ENCODE peak calls at places on chromosomes 6 and 20, in eight cellular contexts. F is RWPE1; P is mesendoderm; N is CD4-positive, alpha-beta memory T cell; T is IMR-90; Z is effector memory CD4-positive, alpha-beta T cell; O is adrenal gland; W is cardiac muscle cell. M is an unnamed sample.

GRCh38 chr20:58393299-58393698 is 4.3 kb downstream of the VAPB start:
- DNase-seq in P (no peak), W (no peak), Z (no peak), O (no peak), F (no peak), T (peak; percentile 55), N (no peak), M (no peak)

GRCh38 chr6:7188492-7188891 is 80.7 kb downstream of the RREB1 start:
- DNase-seq in Z (no peak), P (no peak), N (no peak), F (no peak), T (no peak), O (no peak), W (no peak), M (no peak)

GRCh38 chr6:35500782-35501181 is 3.9 kb upstream of the TEAD3 start:
- DNase-seq in O (no peak), N (no peak), F (peak; percentile 32), W (no peak), T (peak; percentile 76), P (peak; percentile 80), Z (no peak), M (no peak)

GRCh38 chr6:33191383-33192104 is 723 bp downstream of the COL11A2 start:
- DNase-seq in W (peak; percentile 60), P (no peak), O (no peak), F (no peak), Z (no peak), T (no peak), N (no peak), M (no peak)

GRCh38 chr6:148203281-148203925 is 139.2 kb upstream of the SASH1 start:
- DNase-seq in N (no peak), T (peak; percentile 98), W (no peak), F (no peak), O (no peak), P (no peak), Z (no peak), M (no peak)

GRCh38 chr20:35721219-35721618 is 20.8 kb downstream of the RBM39 start:
- DNase-seq in P (no peak), N (no peak), O (no peak), F (no peak), T (no peak), W (no peak), Z (no peak), M (no peak)

GRCh38 chr20:47999166-47999565 is 213.9 kb upstream of the SULF2 start:
- DNase-seq in T (no peak), Z (no peak), N (no peak), O (no peak), W (no peak), F (peak; percentile 47), P (no peak), M (no peak)

GRCh38 chr6:12555267-12555666 is 161.3 kb upstream of the PHACTR1 start:
- DNase-seq in Z (no peak), O (no peak), W (no peak), N (no peak), T (peak; percentile 61), F (no peak), P (no peak), M (no peak)

GRCh38 chr6:20126789-20127653 is 85.2 kb downstream of the MBOAT1 start:
- DNase-seq in P (peak; percentile 78), O (peak; percentile 79), Z (peak; percentile 28), F (peak; percentile 63), T (peak; percentile 44), W (peak; percentile 89), N (peak; percentile 31), M (peak; percentile 89)

GRCh38 chr6:27651371-27651732 is 178.4 kb upstream of the ZNF184 start:
- DNase-seq in Z (no peak), T (no peak), N (no peak), O (no peak), P (peak; percentile 85), W (peak; percentile 47), F (no peak), M (no peak)

GRCh38 chr6:133621751-133622150 is 267.2 kb upstream of the TCF21 start:
- DNase-seq in N (no peak), T (peak; percentile 76), P (no peak), W (no peak), O (no peak), Z (no peak), F (no peak), M (no peak)

GRCh38 chr6:94065707-94066337 is 646.5 kb upstream of the EPHA7 start:
- DNase-seq in P (no peak), N (no peak), Z (no peak), T (no peak), O (no peak), F (no peak), W (no peak), M (no peak)

GRCh38 chr6:4828187-4828698 is 52.0 kb downstream of the CDYL start:
- DNase-seq in Z (no peak), T (no peak), P (no peak), O (no peak), N (no peak), F (no peak), W (no peak), M (no peak)

GRCh38 chr6:14165091-14165490 is 47.5 kb downstream of the CD83 start:
- DNase-seq in Z (no peak), O (no peak), W (no peak), N (no peak), F (peak; percentile 17), T (peak; percentile 71), P (no peak), M (no peak)

GRCh38 chr6:137958809-137959565 is 91.9 kb downstream of the TNFAIP3 start:
- DNase-seq in Z (no peak), P (no peak), F (no peak), N (no peak), W (no peak), T (no peak), O (no peak), M (no peak)

GRCh38 chr20:16476032-16476431 is 97.2 kb downstream of the KIF16B start:
- DNase-seq in Z (no peak), N (peak; percentile 13), O (no peak), P (peak; percentile 58), T (peak; percentile 62), F (peak; percentile 38), W (peak; percentile 41), M (no peak)

GRCh38 chr6:104859225-104860146 is at the start of gene HACE1:
- DNase-seq in Z (peak; percentile 77), W (peak; percentile 94), P (peak; percentile 96), F (peak; percentile 83), T (peak; percentile 83), N (peak; percentile 89), O (peak; percentile 93), M (peak; percentile 97)
- H3K27ac ChIP-seq in Z (peak within 1 kb of the TSS; percentile 52), W (no peak within 1 kb of the TSS), P (peak within 1 kb of the TSS; percentile 68), F (peak within 1 kb of the TSS; percentile 75), T (peak within 1 kb of the TSS; percentile 33), N (peak within 1 kb of the TSS; percentile 38), O (peak within 1 kb of the TSS; percentile 76), M (peak within 1 kb of the TSS; percentile 43)

GRCh38 chr6:91437295-91437694 is 850.4 kb upstream of the MAP3K7 start:
- DNase-seq in F (no peak), N (no peak), T (no peak), P (peak; percentile 9), Z (no peak), W (no peak), O (no peak), M (no peak)
- H3K27ac ChIP-seq in F (no peak overlapping the region), N (no peak overlapping the region), T (peak overlapping the region; percentile 70), P (no peak overlapping the region), Z (no peak overlapping the region), W (no peak overlapping the region), O (no peak overlapping the region), M (no peak overlapping the region)

GRCh38 chr20:51541189-51542032 is 1.1 kb downstream of the NFATC2 start:
- DNase-seq in O (peak; percentile 87), W (peak; percentile 95), T (peak; percentile 22), P (peak; percentile 81), N (peak; percentile 94), F (no peak), Z (peak; percentile 81), M (peak; percentile 89)

GRCh38 chr20:51540585-51540984 is 1.9 kb downstream of the NFATC2 start:
- DNase-seq in Z (no peak), T (no peak), W (no peak), F (no peak), N (no peak), O (no peak), P (no peak), M (no peak)

GRCh38 chr20:51542894-51543788 is 622 bp upstream of the NFATC2 start:
- DNase-seq in Z (no peak), T (no peak), P (no peak), W (no peak), F (no peak), N (no peak), O (no peak), M (peak; percentile 81)

GRCh38 chr20:51545515-51545914 is 3.0 kb upstream of the NFATC2 start:
- DNase-seq in N (no peak), Z (no peak), O (no peak), W (no peak), F (no peak), T (no peak), P (no peak), M (no peak)

DNA sequence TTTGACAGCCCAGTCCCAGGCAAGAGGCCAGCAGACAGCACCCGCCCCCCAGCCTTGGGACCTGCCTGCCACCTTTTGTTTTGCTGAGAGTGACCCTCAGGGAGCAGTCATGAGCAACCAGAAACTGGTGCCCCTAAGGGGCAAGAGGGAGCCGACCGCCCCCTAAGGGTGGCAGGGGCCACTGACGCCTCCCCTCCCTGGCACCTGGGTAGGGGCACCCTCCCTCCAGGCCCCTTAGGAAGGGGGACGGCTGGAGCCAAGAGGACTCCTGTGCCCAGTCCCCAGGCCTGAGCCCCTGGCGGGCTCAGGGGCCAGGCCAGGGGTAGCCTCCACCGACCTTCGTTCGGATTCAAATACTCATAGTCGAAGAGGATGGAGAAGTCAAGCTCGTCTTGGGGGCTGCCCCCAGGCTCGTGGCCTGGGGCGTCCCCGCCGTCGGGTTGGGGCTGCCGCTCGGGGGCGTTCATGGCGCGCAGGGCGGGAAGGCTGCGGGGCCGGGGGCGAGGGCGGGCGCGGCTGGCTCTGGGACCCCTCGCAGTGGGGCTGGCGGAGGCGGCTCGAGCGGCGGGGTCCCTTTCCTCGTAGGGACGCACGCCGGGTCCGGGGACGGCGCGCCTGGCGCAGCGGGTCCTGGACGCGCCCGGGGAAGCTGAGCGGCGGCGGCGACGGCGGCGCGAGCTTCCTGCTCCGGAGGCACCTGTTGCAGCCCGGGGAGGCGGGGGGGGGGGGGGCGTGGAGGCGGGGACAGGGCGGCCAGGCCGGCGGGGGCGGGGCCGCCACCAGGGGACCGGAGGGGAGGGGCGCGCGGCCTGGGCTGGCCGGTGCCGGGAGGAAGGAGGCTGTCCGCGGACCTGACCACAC is at the start of gene NFATC2:
- DNase-seq in N (peak; percentile 62), W (peak; percentile 80), Z (peak; percentile 50), T (no peak), P (peak; percentile 65), O (no peak), F (peak; percentile 54), M (peak; percentile 92)
- H3K27ac ChIP-seq in N (peak within 1 kb of the TSS; percentile 98), W (peak within 1 kb of the TSS; percentile 87), Z (peak within 1 kb of the TSS; percentile 99), T (no peak within 1 kb of the TSS), P (no peak within 1 kb of the TSS), O (peak within 1 kb of the TSS; percentile 72), F (no peak within 1 kb of the TSS), M (peak within 1 kb of the TSS; percentile 91)

DNA sequence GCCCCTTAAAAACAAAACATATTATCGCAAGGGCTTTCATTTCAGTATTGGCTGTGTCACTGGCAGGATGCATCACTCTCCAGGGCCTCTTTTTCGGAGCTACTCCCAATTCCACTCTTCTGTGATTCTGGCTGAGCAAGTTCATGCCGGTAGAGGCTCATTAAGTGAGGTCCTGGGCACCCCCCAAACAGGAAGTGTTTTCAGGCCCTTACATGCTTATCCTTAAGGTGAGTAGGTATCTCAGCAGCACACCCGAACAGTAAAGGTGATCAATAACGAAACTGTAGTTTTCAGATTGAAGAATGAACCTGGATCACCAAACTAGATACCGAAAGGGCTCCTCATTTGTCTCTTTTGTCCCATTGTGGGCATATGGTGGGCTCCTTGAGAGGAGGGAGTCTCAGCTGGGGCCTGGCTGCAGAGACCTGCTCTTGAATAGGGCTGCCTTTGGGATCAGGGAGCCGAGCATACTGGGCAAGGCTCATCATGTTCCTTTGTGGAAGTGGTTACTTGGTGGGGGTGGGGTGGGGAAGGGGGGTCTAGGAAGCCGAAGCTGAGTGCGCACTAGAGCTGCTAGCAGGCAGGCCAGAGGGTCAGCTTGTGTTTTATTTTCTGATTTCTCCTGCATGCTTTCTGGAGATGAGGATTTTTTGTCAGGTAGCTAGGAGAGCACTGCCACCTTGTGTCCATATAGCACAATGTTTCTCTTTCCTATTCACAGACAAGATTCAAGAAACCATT is 65.2 kb downstream of the CDS2 start:
- DNase-seq in N (peak; percentile 62), W (peak; percentile 74), O (peak; percentile 74), T (peak; percentile 83), F (peak; percentile 79), P (peak; percentile 78), Z (peak; percentile 7), M (no peak)
- H3K27ac ChIP-seq in N (no peak overlapping the region), W (peak overlapping the region; percentile 31), O (peak overlapping the region; percentile 59), T (peak overlapping the region; percentile 15), F (peak overlapping the region; percentile 83), P (no peak overlapping the region), Z (no peak overlapping the region), M (peak overlapping the region; percentile 49)